ENCODE peak calls at places on chromosomes 1 and 21, in five cellular contexts. L is lower lobe of right lung; P is psoas muscle; K is effector memory CD4-positive, alpha-beta T cell; A is brain microvascular endothelial cell. W is an unnamed sample.

GRCh38 chr1:229716692-229717091 is 90.6 kb downstream of the URB2 start:
- DNase-seq in A (no peak), P (no peak), K (no peak), L (no peak), W (no peak)

GRCh38 chr1:222631611-222632208 is 13.8 kb downstream of the MIA3 start:
- DNase-seq in L (no peak), K (no peak), A (peak; percentile 25), P (no peak), W (no peak)

GRCh38 chr1:220301630-220302029 is 29.4 kb upstream of the RAB3GAP2 start:
- DNase-seq in K (no peak), L (no peak), P (no peak), A (no peak), W (no peak)

GRCh38 chr1:75796376-75797272 is at the start of gene MSH4:
- DNase-seq in A (no peak), P (peak; percentile 16), L (no peak), K (no peak), W (no peak)

GRCh38 chr1:70168283-70168682 is 37.1 kb downstream of the LRRC40 start:
- DNase-seq in L (no peak), K (no peak), A (no peak), P (no peak), W (no peak)

GRCh38 chr1:152878042-152878441 is at the start of gene SMCP:
- DNase-seq in L (no peak), P (no peak), A (no peak), K (no peak), W (no peak)

GRCh38 chr1:109622895-109623294 is 3.3 kb downstream of the AMPD2 start:
- DNase-seq in P (no peak), L (no peak), A (no peak), K (no peak), W (no peak)

GRCh38 chr21:37562920-37563640 is 196.5 kb downstream of the DYRK1A start:
- DNase-seq in P (peak; percentile 42), A (no peak), K (no peak), L (peak; percentile 57), W (no peak)

GRCh38 chr21:10430007-10430406 is 91.4 kb upstream of the TPTE start:
- DNase-seq in P (no peak), A (no peak), K (no peak), L (no peak), W (no peak)

GRCh38 chr1:207952617-207953542 is 42.0 kb upstream of the CD34 start:
- DNase-seq in P (no peak), L (no peak), A (no peak), K (no peak), W (no peak)

GRCh38 chr21:33116669-33117267 is 46.8 kb downstream of the OLIG1 start:
- DNase-seq in A (no peak), K (no peak), L (no peak), P (no peak), W (no peak)

GRCh38 chr1:161226320-161226711 is 456 bp downstream of the TOMM40L start:
- DNase-seq in K (no peak), A (no peak), L (no peak), P (no peak), W (no peak)

GRCh38 chr1:187817782-187818181 is 989.0 kb downstream of the PLA2G4A start:
- DNase-seq in K (no peak), L (no peak), P (no peak), A (no peak), W (no peak)

GRCh38 chr1:170700842-170701305 is 36.9 kb downstream of the PRRX1 start:
- DNase-seq in A (no peak), P (no peak), K (no peak), L (no peak), W (no peak)

GRCh38 chr1:150820710-150821521 is 12.9 kb upstream of the CTSK start:
- DNase-seq in P (no peak), K (no peak), L (no peak), A (peak; percentile 36), W (no peak)

GRCh38 chr1:170556910-170557309 is 24.9 kb downstream of the GORAB start:
- DNase-seq in K (no peak), A (no peak), P (no peak), L (no peak), W (no peak)

GRCh38 chr1:231248778-231249177 is 7.8 kb downstream of the GNPAT start:
- DNase-seq in A (no peak), P (no peak), L (no peak), K (no peak), W (no peak)

GRCh38 chr1:29543586-29543985 is 307.3 kb downstream of the PTPRU start:
- DNase-seq in P (no peak), K (no peak), L (no peak), A (no peak), W (no peak)

GRCh38 chr1:234603221-234604204 is 6.5 kb downstream of the IRF2BP2 start:
- DNase-seq in A (no peak), P (no peak), K (no peak), L (no peak), W (no peak)

GRCh38 chr1:185694081-185694480 is 40.1 kb upstream of the HMCN1 start:
- DNase-seq in A (peak; percentile 9), K (no peak), L (no peak), P (no peak), W (no peak)

GRCh38 chr1:115648717-115649691 is 7.2 kb downstream of the VANGL1 start:
- DNase-seq in A (no peak), L (no peak), P (no peak), K (no peak), W (no peak)

GRCh38 chr1:47782414-47783165 is 214.6 kb downstream of the TRABD2B start:
- DNase-seq in P (peak; percentile 44), L (no peak), A (no peak), K (no peak), W (no peak)

GRCh38 chr1:28279721-28280120 is 20.4 kb downstream of the SESN2 start:
- DNase-seq in A (no peak), P (no peak), K (no peak), L (no peak), W (no peak)

GRCh38 chr21:44706026-44706705 is 5.2 kb downstream of the TSPEAR start:
- DNase-seq in P (no peak), K (no peak), A (no peak), L (no peak), W (peak; percentile 35)

GRCh38 chr1:5885471-5886139 is 106.6 kb downstream of the NPHP4 start:
- DNase-seq in L (no peak), A (no peak), P (no peak), K (no peak), W (no peak)

GRCh38 chr1:116096013-116096618 is 15.1 kb upstream of the MAB21L3 start:
- DNase-seq in P (no peak), A (no peak), K (no peak), L (no peak), W (no peak)

GRCh38 chr1:2074316-2074855 is 24.2 kb downstream of the PRKCZ start:
- DNase-seq in A (no peak), K (no peak), P (no peak), L (no peak), W (no peak)

GRCh38 chr1:192702212-192702993 is 66.5 kb downstream of the RGS13 start:
- DNase-seq in A (peak; percentile 18), P (no peak), L (no peak), K (no peak), W (no peak)

GRCh38 chr1:236206548-236206947 is 64.2 kb downstream of the GPR137B start:
- DNase-seq in L (no peak), K (no peak), A (no peak), P (peak; percentile 16), W (no peak)

GRCh38 chr1:82317671-82318070 is 516.9 kb downstream of the ADGRL2 start:
- DNase-seq in P (no peak), L (no peak), K (no peak), A (peak; percentile 58), W (no peak)

GRCh38 chr1:178155478-178156255 is 61.8 kb downstream of the RASAL2 start:
- DNase-seq in K (no peak), A (no peak), L (no peak), P (no peak), W (no peak)

GRCh38 chr1:181620183-181620582 is 136.9 kb downstream of the CACNA1E start:
- DNase-seq in A (no peak), K (no peak), P (no peak), L (no peak), W (no peak)

GRCh38 chr1:11720033-11720376 is 15.9 kb upstream of the AGTRAP start:
- DNase-seq in K (no peak), L (no peak), P (no peak), A (no peak), W (no peak)
- H3K27me3 ChIP-seq in K (no peaks in the 10 kb centered on the region), L (no peaks in the 10 kb centered on the region), P (no peaks in the 10 kb centered on the region), A (no peaks in the 10 kb centered on the region), W (no peaks in the 10 kb centered on the region)

GRCh38 chr1:44565265-44565750 is 109.0 kb downstream of the TMEM53 start:
- DNase-seq in A (no peak), K (no peak), P (no peak), L (no peak), W (no peak)
- H3K27me3 ChIP-seq in A (peaks cover 8% of the 10 kb centered on the region), K (no peaks in the 10 kb centered on the region), P (peaks cover 3% of the 10 kb centered on the region), L (no peaks in the 10 kb centered on the region), W (no peaks in the 10 kb centered on the region)

DNA sequence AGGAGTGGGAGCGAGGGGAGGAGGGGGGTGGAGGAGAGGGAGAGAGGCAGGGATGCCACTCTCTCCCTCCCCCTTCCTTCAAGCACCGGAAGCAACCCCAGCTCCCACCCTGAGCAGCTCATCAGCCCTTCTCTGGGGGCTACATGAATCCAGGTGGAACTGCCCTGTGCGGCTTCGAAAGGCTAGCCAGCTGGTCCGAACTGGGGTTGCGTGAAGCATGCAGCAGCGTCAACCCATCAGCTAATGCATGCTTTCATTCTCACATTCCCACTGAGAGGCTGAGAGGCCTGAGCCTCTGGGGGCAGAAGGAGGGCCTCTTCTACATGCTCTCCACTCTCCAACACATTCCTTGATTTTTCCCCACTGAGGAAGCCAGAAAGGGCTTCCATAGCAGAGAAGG is 5.6 kb downstream of the RXRG start:
- DNase-seq in P (no peak), K (no peak), L (no peak), A (no peak), W (no peak)
- H3K27me3 ChIP-seq in P (no peaks in the 10 kb centered on the region), K (peaks cover 3% of the 10 kb centered on the region), L (peaks cover 10% of the 10 kb centered on the region), A (peaks cover 17% of the 10 kb centered on the region), W (peaks cover 23% of the 10 kb centered on the region)

GRCh38 chr1:156386949-156387898 is 18.2 kb downstream of the RHBG start:
- DNase-seq in P (no peak), L (no peak), K (no peak), A (no peak), W (no peak)

GRCh38 chr1:156387899-156388813 is 19.1 kb downstream of the RHBG start:
- DNase-seq in K (no peak), A (no peak), P (no peak), L (no peak), W (no peak)

GRCh38 chr1:156389311-156389710 is 20.3 kb downstream of the RHBG start:
- DNase-seq in P (no peak), A (no peak), L (no peak), K (no peak), W (no peak)

GRCh38 chr1:156390409-156391144 is 21.6 kb downstream of the RHBG start:
- DNase-seq in P (no peak), K (no peak), L (no peak), A (no peak), W (no peak)

DNA sequence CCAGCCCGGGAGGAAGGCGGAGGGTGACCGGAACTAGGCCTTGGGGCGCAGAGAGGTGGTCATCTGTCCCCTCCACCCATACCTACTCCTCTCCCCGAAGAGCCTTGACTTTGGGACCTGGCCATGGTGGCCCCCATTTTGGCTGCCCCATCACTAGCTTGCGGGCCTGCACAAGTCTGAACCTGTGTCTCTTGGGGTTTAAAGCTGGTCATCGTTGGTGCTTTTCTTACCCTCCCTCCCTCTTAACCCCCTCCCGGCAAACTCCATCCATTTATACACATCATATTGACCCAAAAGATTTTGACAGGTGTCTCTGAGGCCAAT is 19.8 kb downstream of the RHBG start:
- DNase-seq in P (no peak), A (no peak), K (no peak), L (no peak), W (no peak)
- H3K27me3 ChIP-seq in P (peaks cover 6% of the 10 kb centered on the region), A (peaks cover 35% of the 10 kb centered on the region), K (no peaks in the 10 kb centered on the region), L (peaks cover 63% of the 10 kb centered on the region), W (no peaks in the 10 kb centered on the region)